ENCODE peak calls at places on chromosomes 4 and X, in four cellular contexts. A, Z, G and W are unnamed samples.

GRCh38 chr4:130563185-130563890 is 1467.4 kb downstream of the C4orf33 start:
- DNase-seq in A (peak; percentile 72), Z (peak; percentile 65), G (no peak), W (peak; percentile 31)

GRCh38 chrX:17559728-17560379 is 177.4 kb upstream of the SCML1 start:
- DNase-seq in A (peak; percentile 92), Z (peak; percentile 66), G (no peak), W (no peak)

GRCh38 chr4:55635760-55636621 is at the start of gene NMU:
- DNase-seq in A (no peak), Z (peak; percentile 63), G (no peak), W (peak; percentile 61)

GRCh38 chr4:94615431-94615830 is 142.3 kb upstream of the BMPR1B start:
- DNase-seq in A (no peak), Z (no peak), G (no peak), W (no peak)

GRCh38 chr4:38782452-38783108 is at the start of gene TLR10:
- DNase-seq in A (peak; percentile 52), Z (no peak), G (peak; percentile 42), W (peak; percentile 50)

GRCh38 chrX:74788545-74789086 is 136.6 kb downstream of the NEXMIF start:
- DNase-seq in A (no peak), Z (no peak), G (no peak), W (no peak)

GRCh38 chr4:98470831-98471230 is 187.6 kb downstream of the TSPAN5 start:
- DNase-seq in A (no peak), Z (no peak), G (no peak), W (no peak)

GRCh38 chr4:174523003-174523693 is 860 bp upstream of the HPGD start:
- DNase-seq in A (no peak), Z (no peak), G (no peak), W (no peak)

GRCh38 chr4:88765729-88766128 is 68.1 kb upstream of the NAP1L5 start:
- DNase-seq in A (peak; percentile 84), Z (peak; percentile 76), G (no peak), W (no peak)

GRCh38 chrX:54785901-54786300 is 12.2 kb downstream of the ITIH6 start:
- DNase-seq in A (no peak), Z (no peak), G (no peak), W (no peak)

GRCh38 chrX:128676651-128677050 is 624.4 kb upstream of the ACTRT1 start:
- DNase-seq in A (no peak), Z (no peak), G (no peak), W (no peak)

GRCh38 chr4:41670530-41670929 is 78.0 kb downstream of the PHOX2B start:
- DNase-seq in A (no peak), Z (no peak), G (peak; percentile 23), W (no peak)

GRCh38 chr4:8472689-8473197 is 32.2 kb downstream of the TRMT44 start:
- DNase-seq in A (peak; percentile 99), Z (peak; percentile 74), G (no peak), W (no peak)

GRCh38 chrX:87626996-87627395 is 109.4 kb downstream of the KLHL4 start:
- DNase-seq in A (no peak), Z (no peak), G (no peak), W (no peak)

GRCh38 chr4:150656882-150657281 is 74.9 kb downstream of the MAB21L2 start:
- DNase-seq in A (no peak), Z (no peak), G (no peak), W (no peak)

GRCh38 chrX:119655125-119655524 is 37.8 kb downstream of the SEPTIN6 start:
- DNase-seq in A (peak; percentile 88), Z (no peak), G (peak; percentile 57), W (no peak)

GRCh38 chr4:158496030-158496741 is 25.5 kb upstream of the RXFP1 start:
- DNase-seq in A (no peak), Z (no peak), G (no peak), W (peak; percentile 35)

GRCh38 chrX:12949205-12949926 is 25.5 kb upstream of the TMSB4X start:
- DNase-seq in A (peak; percentile 41), Z (no peak), G (no peak), W (no peak)

GRCh38 chr4:14856076-14856926 is 146.0 kb upstream of the CPEB2 start:
- DNase-seq in A (peak; percentile 100), Z (peak; percentile 87), G (no peak), W (peak; percentile 85)

GRCh38 chr4:40825014-40825838 is 75.5 kb downstream of the NSUN7 start:
- DNase-seq in A (no peak), Z (peak; percentile 20), G (no peak), W (no peak)

GRCh38 chr4:26252349-26252748 is 68.5 kb upstream of the RBPJ start:
- DNase-seq in A (no peak), Z (no peak), G (no peak), W (no peak)

GRCh38 chr4:163624727-163625126 is 130.2 kb downstream of the TMA16 start:
- DNase-seq in A (no peak), Z (no peak), G (no peak), W (no peak)

GRCh38 chr4:39621582-39621981 is 17.1 kb downstream of the SMIM14 start:
- DNase-seq in A (peak; percentile 81), Z (peak; percentile 84), G (no peak), W (peak; percentile 68)

GRCh38 chr4:51831133-51831532 is 11.8 kb upstream of the DCUN1D4 start:
- DNase-seq in A (peak; percentile 51), Z (peak; percentile 72), G (peak; percentile 52), W (peak; percentile 63)

GRCh38 chrX:133868687-133869086 is 116.7 kb downstream of the GPC3 start:
- DNase-seq in A (no peak), Z (no peak), G (no peak), W (no peak)

GRCh38 chr4:57048590-57049304 is 61.4 kb downstream of the IGFBP7 start:
- DNase-seq in A (peak; percentile 43), Z (no peak), G (no peak), W (no peak)

GRCh38 chr4:68466751-68467150 is 19.5 kb downstream of the TMPRSS11E start:
- DNase-seq in A (no peak), Z (no peak), G (no peak), W (no peak)

GRCh38 chr4:114780205-114780604 is 181.6 kb downstream of the UGT8 start:
- DNase-seq in A (peak; percentile 7), Z (no peak), G (no peak), W (no peak)

GRCh38 chr4:86959588-86960500 is 25.0 kb downstream of the AFF1 start:
- DNase-seq in A (no peak), Z (no peak), G (no peak), W (no peak)

GRCh38 chr4:99755223-99755944 is 61.2 kb upstream of the DAPP1 start:
- DNase-seq in A (peak; percentile 20), Z (no peak), G (no peak), W (no peak)

GRCh38 chrX:129741880-129742758 is 3.3 kb downstream of the XPNPEP2 start:
- DNase-seq in A (no peak), Z (no peak), G (no peak), W (no peak)

DNA sequence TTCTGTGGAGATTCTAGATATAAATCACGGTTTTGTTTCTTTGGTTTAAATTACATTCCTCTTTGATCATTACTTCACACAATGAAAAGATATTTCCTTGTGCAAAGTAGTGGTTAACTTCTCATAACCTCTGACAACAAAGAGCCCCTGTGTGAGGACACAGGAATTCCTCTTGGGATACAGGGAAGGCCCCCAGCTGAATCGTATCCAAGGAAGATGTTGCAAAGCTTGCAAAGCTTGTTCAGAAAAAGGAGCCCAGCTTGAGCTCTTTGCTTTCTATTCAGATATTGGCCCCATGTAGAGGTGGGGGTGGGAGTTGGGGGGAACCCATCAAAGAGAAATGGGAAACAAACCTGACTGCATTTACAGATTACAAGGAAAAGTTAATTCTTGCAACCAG is 145.7 kb downstream of the RELL1 start:
- DNase-seq in A (no peak), Z (no peak), G (no peak), W (no peak)
- H3K4me3 ChIP-seq in A (no peak overlapping the region), Z (no peak overlapping the region), G (no peak overlapping the region), W (no peak overlapping the region)

DNA sequence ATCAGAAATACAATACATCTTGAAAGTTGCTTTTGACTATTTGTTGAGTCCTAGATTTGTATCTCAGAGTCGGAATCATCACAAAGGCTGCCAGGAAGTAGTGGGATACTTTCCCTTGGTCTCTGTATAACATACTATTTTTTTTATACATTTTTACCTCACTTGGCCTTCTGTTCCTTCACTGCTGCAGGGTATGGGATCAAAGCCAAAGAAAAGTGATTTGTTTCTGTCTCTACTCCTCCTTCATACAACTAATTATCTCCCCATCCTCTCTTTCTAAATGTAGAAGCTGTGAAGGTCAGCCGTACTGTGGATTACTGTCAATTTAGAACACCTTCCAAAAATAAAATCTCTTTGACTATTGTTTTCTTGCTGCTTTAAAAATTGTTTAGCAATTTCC is 24.9 kb downstream of the PALLD start:
- DNase-seq in A (no peak), Z (no peak), G (no peak), W (no peak)
- H3K4me3 ChIP-seq in A (no peak overlapping the region), Z (no peak overlapping the region), G (no peak overlapping the region), W (no peak overlapping the region)

DNA sequence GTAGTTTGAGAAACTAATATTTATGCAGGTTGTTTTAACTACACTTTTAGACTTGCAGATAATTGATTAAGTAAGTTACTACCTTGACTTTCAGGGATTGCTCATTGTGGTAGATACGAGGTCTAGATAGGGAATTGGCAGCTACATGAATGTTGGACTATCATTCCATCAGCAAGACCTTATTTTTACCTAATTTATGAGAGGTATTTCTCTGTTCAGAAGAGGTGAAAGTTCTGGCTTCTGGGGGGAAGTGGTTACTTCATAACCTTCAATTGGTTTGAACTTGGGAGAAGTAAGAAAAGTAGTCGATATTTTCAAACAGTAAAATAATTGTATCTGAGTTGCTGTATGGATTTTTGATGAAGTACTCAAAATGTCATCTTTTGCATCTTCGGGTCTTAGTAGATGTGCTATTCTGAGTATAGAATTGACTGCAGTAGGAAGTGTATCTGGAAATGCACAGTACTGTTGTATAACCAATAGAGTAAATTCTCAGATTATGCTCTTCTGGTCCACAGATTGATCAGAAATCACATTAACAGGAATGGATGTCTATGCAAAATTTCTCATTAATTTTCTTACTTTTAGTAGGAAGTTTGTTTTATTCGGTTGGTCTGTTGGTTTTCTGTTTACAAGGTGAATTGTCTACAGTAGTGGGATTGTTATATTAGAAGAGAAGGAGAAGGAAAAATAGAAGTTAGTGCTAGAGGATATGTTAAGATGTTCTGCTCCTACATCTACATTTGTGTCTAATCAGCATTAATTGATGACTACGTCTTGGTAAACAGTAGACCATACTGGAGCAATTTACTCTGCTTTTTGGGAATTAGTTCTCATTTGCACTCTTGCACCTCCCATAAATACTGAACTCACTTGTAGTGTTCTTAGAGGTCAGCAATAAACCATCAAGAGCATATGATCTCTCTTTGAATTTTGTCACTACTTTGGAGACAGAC is 3.0 kb downstream of the NFKB1 start:
- DNase-seq in A (no peak), Z (no peak), G (no peak), W (no peak)
- H3K4me3 ChIP-seq in A (no peak overlapping the region), Z (no peak overlapping the region), G (peak overlapping the region; percentile 71), W (no peak overlapping the region)

GRCh38 chr4:109801099-109801789 is 555 bp downstream of the CFI start:
- DNase-seq in A (no peak), Z (no peak), G (no peak), W (no peak)
- H3K4me3 ChIP-seq in A (no peak overlapping the region), Z (no peak overlapping the region), G (no peak overlapping the region), W (no peak overlapping the region)

DNA sequence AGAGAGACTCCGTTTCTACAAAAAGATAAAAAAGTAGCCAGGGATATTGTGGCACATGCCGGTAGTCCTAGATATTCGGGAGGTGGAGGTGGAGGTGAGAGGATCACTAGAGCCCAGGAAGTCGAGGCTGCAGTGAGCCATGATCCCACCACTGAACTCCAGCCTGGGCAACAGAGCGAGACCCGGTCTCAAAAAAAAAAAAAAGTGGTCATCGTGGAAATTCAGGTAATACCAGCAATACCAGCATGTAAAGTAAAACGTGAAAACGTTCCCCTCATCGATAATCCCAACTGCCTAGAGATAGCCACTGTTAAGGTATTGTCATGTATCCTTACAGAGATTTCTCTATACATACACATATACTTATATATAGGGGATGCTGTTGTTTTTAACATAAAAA is 1.5 kb downstream of the MAGT1 start:
- DNase-seq in A (no peak), Z (no peak), G (no peak), W (no peak)
- H3K4me3 ChIP-seq in A (no peak overlapping the region), Z (peak overlapping the region; percentile 71), G (no peak overlapping the region), W (no peak overlapping the region)

GRCh38 chr4:6917445-6918241 is 8.0 kb downstream of the TBC1D14 start:
- DNase-seq in A (no peak), Z (no peak), G (peak; percentile 57), W (peak; percentile 91)
- H3K4me3 ChIP-seq in A (no peak overlapping the region), Z (no peak overlapping the region), G (no peak overlapping the region), W (no peak overlapping the region)